ENCODE peak calls at places on chromosomes 3 and 15, in six cellular contexts. One of them, this sample, is unnamed.

GRCh38 chr3:184710870-184711365 is 946 bp downstream of the MAGEF1 start:
- ATAC-seq in GM12878: peak
- ATAC-seq in lower lobe of right lung: peak
- ATAC-seq in Panc1: no peak
- ATAC-seq in activated T-cell treated with anti-CD3 and anti-CD28 coated beads, Interleukin-2, amount 50 U/mL, for 4 hours: peak
- ATAC-seq in right cardiac atrium: no peak
- ATAC-seq in this sample: peak

GRCh38 chr3:87437765-87438164 is 161.4 kb upstream of the POU1F1 start:
- ATAC-seq in GM12878: no peak
- ATAC-seq in right cardiac atrium: no peak
- ATAC-seq in activated T-cell treated with anti-CD3 and anti-CD28 coated beads, Interleukin-2, amount 50 U/mL, for 4 hours: peak
- ATAC-seq in Panc1: peak
- ATAC-seq in lower lobe of right lung: no peak
- ATAC-seq in this sample: peak

GRCh38 chr3:72651498-72651897 is 196.7 kb downstream of the SHQ1 start:
- ATAC-seq in GM12878: no peak
- ATAC-seq in activated T-cell treated with anti-CD3 and anti-CD28 coated beads, Interleukin-2, amount 50 U/mL, for 4 hours: no peak
- ATAC-seq in Panc1: no peak
- ATAC-seq in lower lobe of right lung: no peak
- ATAC-seq in right cardiac atrium: no peak
- ATAC-seq in this sample: no peak

GRCh38 chr3:127734754-127735473 is 62.2 kb downstream of the ABTB1 start:
- ATAC-seq in activated T-cell treated with anti-CD3 and anti-CD28 coated beads, Interleukin-2, amount 50 U/mL, for 4 hours: no peak
- ATAC-seq in lower lobe of right lung: peak
- ATAC-seq in right cardiac atrium: peak
- ATAC-seq in GM12878: peak
- ATAC-seq in Panc1: peak
- ATAC-seq in this sample: no peak

GRCh38 chr3:40920041-40920440 is 279.3 kb upstream of the CTNNB1 start:
- ATAC-seq in GM12878: peak
- ATAC-seq in right cardiac atrium: no peak
- ATAC-seq in lower lobe of right lung: no peak
- ATAC-seq in Panc1: no peak
- ATAC-seq in activated T-cell treated with anti-CD3 and anti-CD28 coated beads, Interleukin-2, amount 50 U/mL, for 4 hours: no peak
- ATAC-seq in this sample: peak

GRCh38 chr3:115562636-115563267 is 60.6 kb upstream of the GAP43 start:
- ATAC-seq in lower lobe of right lung: no peak
- ATAC-seq in right cardiac atrium: no peak
- ATAC-seq in GM12878: no peak
- ATAC-seq in Panc1: no peak
- ATAC-seq in activated T-cell treated with anti-CD3 and anti-CD28 coated beads, Interleukin-2, amount 50 U/mL, for 4 hours: peak
- ATAC-seq in this sample: peak

GRCh38 chr3:101829066-101829830 is 20.1 kb upstream of the NFKBIZ start:
- ATAC-seq in right cardiac atrium: peak
- ATAC-seq in lower lobe of right lung: peak
- ATAC-seq in Panc1: peak
- ATAC-seq in activated T-cell treated with anti-CD3 and anti-CD28 coated beads, Interleukin-2, amount 50 U/mL, for 4 hours: peak
- ATAC-seq in GM12878: peak
- ATAC-seq in this sample: peak

GRCh38 chr3:20916966-20917606 is 731.1 kb upstream of the SGO1 start:
- ATAC-seq in lower lobe of right lung: no peak
- ATAC-seq in right cardiac atrium: no peak
- ATAC-seq in activated T-cell treated with anti-CD3 and anti-CD28 coated beads, Interleukin-2, amount 50 U/mL, for 4 hours: no peak
- ATAC-seq in Panc1: no peak
- ATAC-seq in GM12878: no peak
- ATAC-seq in this sample: no peak

GRCh38 chr3:122535964-122536363 is 21.2 kb upstream of the KPNA1 start:
- ATAC-seq in activated T-cell treated with anti-CD3 and anti-CD28 coated beads, Interleukin-2, amount 50 U/mL, for 4 hours: no peak
- ATAC-seq in GM12878: no peak
- ATAC-seq in Panc1: no peak
- ATAC-seq in lower lobe of right lung: no peak
- ATAC-seq in right cardiac atrium: no peak
- ATAC-seq in this sample: no peak

GRCh38 chr15:80620931-80621330 is 74.2 kb upstream of the ABHD17C start:
- ATAC-seq in right cardiac atrium: no peak
- ATAC-seq in Panc1: no peak
- ATAC-seq in lower lobe of right lung: no peak
- ATAC-seq in activated T-cell treated with anti-CD3 and anti-CD28 coated beads, Interleukin-2, amount 50 U/mL, for 4 hours: no peak
- ATAC-seq in GM12878: no peak
- ATAC-seq in this sample: no peak

GRCh38 chr3:4564928-4565586 is 71.9 kb downstream of the ITPR1 start:
- ATAC-seq in Panc1: no peak
- ATAC-seq in activated T-cell treated with anti-CD3 and anti-CD28 coated beads, Interleukin-2, amount 50 U/mL, for 4 hours: no peak
- ATAC-seq in right cardiac atrium: no peak
- ATAC-seq in lower lobe of right lung: no peak
- ATAC-seq in GM12878: no peak
- ATAC-seq in this sample: no peak

GRCh38 chr15:70494861-70495571 is 268.3 kb downstream of the UACA start:
- ATAC-seq in lower lobe of right lung: no peak
- ATAC-seq in right cardiac atrium: no peak
- ATAC-seq in GM12878: no peak
- ATAC-seq in activated T-cell treated with anti-CD3 and anti-CD28 coated beads, Interleukin-2, amount 50 U/mL, for 4 hours: peak
- ATAC-seq in Panc1: peak
- ATAC-seq in this sample: peak

GRCh38 chr15:85554852-85555521 is 174.6 kb downstream of the AKAP13 start:
- ATAC-seq in GM12878: peak
- ATAC-seq in lower lobe of right lung: peak
- ATAC-seq in Panc1: no peak
- ATAC-seq in activated T-cell treated with anti-CD3 and anti-CD28 coated beads, Interleukin-2, amount 50 U/mL, for 4 hours: no peak
- ATAC-seq in right cardiac atrium: no peak
- ATAC-seq in this sample: no peak

GRCh38 chr15:32107477-32108080 is 77.3 kb downstream of the CHRNA7 start:
- ATAC-seq in GM12878: no peak
- ATAC-seq in right cardiac atrium: no peak
- ATAC-seq in activated T-cell treated with anti-CD3 and anti-CD28 coated beads, Interleukin-2, amount 50 U/mL, for 4 hours: no peak
- ATAC-seq in lower lobe of right lung: no peak
- ATAC-seq in Panc1: no peak
- ATAC-seq in this sample: no peak

GRCh38 chr3:100992086-100993033 is 861 bp downstream of the ABI3BP start:
- ATAC-seq in right cardiac atrium: peak
- ATAC-seq in lower lobe of right lung: peak
- ATAC-seq in activated T-cell treated with anti-CD3 and anti-CD28 coated beads, Interleukin-2, amount 50 U/mL, for 4 hours: no peak
- ATAC-seq in Panc1: no peak
- ATAC-seq in GM12878: no peak
- ATAC-seq in this sample: no peak

GRCh38 chr3:73451276-73451973 is 173.3 kb downstream of the PDZRN3 start:
- ATAC-seq in lower lobe of right lung: no peak
- ATAC-seq in activated T-cell treated with anti-CD3 and anti-CD28 coated beads, Interleukin-2, amount 50 U/mL, for 4 hours: no peak
- ATAC-seq in GM12878: peak
- ATAC-seq in right cardiac atrium: no peak
- ATAC-seq in Panc1: no peak
- ATAC-seq in this sample: no peak

GRCh38 chr3:111700054-111700453 is 104.9 kb upstream of the ZBED2 start:
- ATAC-seq in activated T-cell treated with anti-CD3 and anti-CD28 coated beads, Interleukin-2, amount 50 U/mL, for 4 hours: peak
- ATAC-seq in Panc1: no peak
- ATAC-seq in right cardiac atrium: no peak
- ATAC-seq in lower lobe of right lung: no peak
- ATAC-seq in GM12878: peak
- ATAC-seq in this sample: peak

GRCh38 chr15:25789206-25789605 is 73.9 kb downstream of the ATP10A start:
- ATAC-seq in lower lobe of right lung: no peak
- ATAC-seq in right cardiac atrium: peak
- ATAC-seq in activated T-cell treated with anti-CD3 and anti-CD28 coated beads, Interleukin-2, amount 50 U/mL, for 4 hours: no peak
- ATAC-seq in Panc1: no peak
- ATAC-seq in GM12878: no peak
- ATAC-seq in this sample: no peak

GRCh38 chr3:154552338-154552737 is 122.3 kb upstream of the GPR149 start:
- ATAC-seq in right cardiac atrium: no peak
- ATAC-seq in GM12878: peak
- ATAC-seq in Panc1: no peak
- ATAC-seq in activated T-cell treated with anti-CD3 and anti-CD28 coated beads, Interleukin-2, amount 50 U/mL, for 4 hours: no peak
- ATAC-seq in lower lobe of right lung: no peak
- ATAC-seq in this sample: no peak

GRCh38 chr3:169676925-169677537 is 13.5 kb upstream of the MECOM start:
- ATAC-seq in Panc1: no peak
- ATAC-seq in activated T-cell treated with anti-CD3 and anti-CD28 coated beads, Interleukin-2, amount 50 U/mL, for 4 hours: no peak
- ATAC-seq in GM12878: no peak
- ATAC-seq in right cardiac atrium: no peak
- ATAC-seq in lower lobe of right lung: no peak
- ATAC-seq in this sample: no peak

GRCh38 chr15:80251505-80252280 is at the start of gene CTXND1:
- ATAC-seq in right cardiac atrium: peak
- ATAC-seq in GM12878: no peak
- ATAC-seq in Panc1: peak
- ATAC-seq in lower lobe of right lung: peak
- ATAC-seq in activated T-cell treated with anti-CD3 and anti-CD28 coated beads, Interleukin-2, amount 50 U/mL, for 4 hours: peak
- ATAC-seq in this sample: no peak

GRCh38 chr3:87318609-87319008 is 42.2 kb upstream of the POU1F1 start:
- ATAC-seq in GM12878: no peak
- ATAC-seq in lower lobe of right lung: no peak
- ATAC-seq in activated T-cell treated with anti-CD3 and anti-CD28 coated beads, Interleukin-2, amount 50 U/mL, for 4 hours: no peak
- ATAC-seq in right cardiac atrium: no peak
- ATAC-seq in Panc1: no peak
- ATAC-seq in this sample: no peak

GRCh38 chr3:170130532-170130931 is 51.0 kb downstream of the PHC3 start:
- ATAC-seq in Panc1: no peak
- ATAC-seq in right cardiac atrium: no peak
- ATAC-seq in GM12878: no peak
- ATAC-seq in activated T-cell treated with anti-CD3 and anti-CD28 coated beads, Interleukin-2, amount 50 U/mL, for 4 hours: no peak
- ATAC-seq in lower lobe of right lung: no peak
- ATAC-seq in this sample: no peak

GRCh38 chr3:24042879-24043567 is 97.9 kb downstream of the NR1D2 start:
- ATAC-seq in Panc1: no peak
- ATAC-seq in GM12878: no peak
- ATAC-seq in lower lobe of right lung: peak
- ATAC-seq in right cardiac atrium: peak
- ATAC-seq in activated T-cell treated with anti-CD3 and anti-CD28 coated beads, Interleukin-2, amount 50 U/mL, for 4 hours: no peak
- ATAC-seq in this sample: no peak

GRCh38 chr3:127443581-127444375 is 146.8 kb downstream of the TPRA1 start:
- ATAC-seq in right cardiac atrium: no peak
- ATAC-seq in activated T-cell treated with anti-CD3 and anti-CD28 coated beads, Interleukin-2, amount 50 U/mL, for 4 hours: no peak
- ATAC-seq in lower lobe of right lung: no peak
- ATAC-seq in GM12878: no peak
- ATAC-seq in Panc1: peak
- ATAC-seq in this sample: no peak

GRCh38 chr3:178562143-178562868 is 26.1 kb downstream of the KCNMB2 start:
- ATAC-seq in GM12878: no peak
- ATAC-seq in lower lobe of right lung: no peak
- ATAC-seq in right cardiac atrium: peak
- ATAC-seq in activated T-cell treated with anti-CD3 and anti-CD28 coated beads, Interleukin-2, amount 50 U/mL, for 4 hours: no peak
- ATAC-seq in Panc1: no peak
- ATAC-seq in this sample: no peak

GRCh38 chr3:197203714-197204146 is 94.7 kb downstream of the DLG1 start:
- ATAC-seq in Panc1: no peak
- ATAC-seq in activated T-cell treated with anti-CD3 and anti-CD28 coated beads, Interleukin-2, amount 50 U/mL, for 4 hours: no peak
- ATAC-seq in right cardiac atrium: no peak
- ATAC-seq in GM12878: peak
- ATAC-seq in lower lobe of right lung: no peak
- ATAC-seq in this sample: no peak

GRCh38 chr3:96331341-96331740 is 483.1 kb upstream of the EPHA6 start:
- ATAC-seq in GM12878: peak
- ATAC-seq in activated T-cell treated with anti-CD3 and anti-CD28 coated beads, Interleukin-2, amount 50 U/mL, for 4 hours: no peak
- ATAC-seq in right cardiac atrium: no peak
- ATAC-seq in Panc1: no peak
- ATAC-seq in lower lobe of right lung: no peak
- ATAC-seq in this sample: no peak

GRCh38 chr3:69869643-69870042 is 129.9 kb upstream of the SAMMSON start:
- ATAC-seq in right cardiac atrium: no peak
- ATAC-seq in GM12878: no peak
- ATAC-seq in Panc1: no peak
- ATAC-seq in lower lobe of right lung: no peak
- ATAC-seq in activated T-cell treated with anti-CD3 and anti-CD28 coated beads, Interleukin-2, amount 50 U/mL, for 4 hours: no peak
- ATAC-seq in this sample: no peak

GRCh38 chr15:100713163-100713867 is 110.9 kb downstream of the ASB7 start:
- ATAC-seq in activated T-cell treated with anti-CD3 and anti-CD28 coated beads, Interleukin-2, amount 50 U/mL, for 4 hours: no peak
- ATAC-seq in Panc1: peak
- ATAC-seq in lower lobe of right lung: peak
- ATAC-seq in right cardiac atrium: peak
- ATAC-seq in GM12878: no peak
- ATAC-seq in this sample: no peak

GRCh38 chr3:9499455-9500107 is 54.0 kb downstream of the LHFPL4 start:
- ATAC-seq in lower lobe of right lung: no peak
- ATAC-seq in right cardiac atrium: no peak
- ATAC-seq in GM12878: no peak
- ATAC-seq in activated T-cell treated with anti-CD3 and anti-CD28 coated beads, Interleukin-2, amount 50 U/mL, for 4 hours: no peak
- ATAC-seq in Panc1: no peak
- ATAC-seq in this sample: no peak

GRCh38 chr15:39304201-39304841 is 276.6 kb upstream of the THBS1 start:
- ATAC-seq in Panc1: no peak
- ATAC-seq in right cardiac atrium: no peak
- ATAC-seq in lower lobe of right lung: no peak
- ATAC-seq in activated T-cell treated with anti-CD3 and anti-CD28 coated beads, Interleukin-2, amount 50 U/mL, for 4 hours: no peak
- ATAC-seq in GM12878: no peak
- ATAC-seq in this sample: no peak

GRCh38 chr3:43155464-43156121 is 49.7 kb upstream of the POMGNT2 start:
- ATAC-seq in activated T-cell treated with anti-CD3 and anti-CD28 coated beads, Interleukin-2, amount 50 U/mL, for 4 hours: no peak
- ATAC-seq in right cardiac atrium: peak
- ATAC-seq in lower lobe of right lung: peak
- ATAC-seq in Panc1: peak
- ATAC-seq in GM12878: no peak
- ATAC-seq in this sample: no peak

GRCh38 chr15:29887719-29888118 is 65.5 kb upstream of the TJP1 start:
- ATAC-seq in GM12878: no peak
- ATAC-seq in activated T-cell treated with anti-CD3 and anti-CD28 coated beads, Interleukin-2, amount 50 U/mL, for 4 hours: no peak
- ATAC-seq in lower lobe of right lung: no peak
- ATAC-seq in Panc1: no peak
- ATAC-seq in right cardiac atrium: no peak
- ATAC-seq in this sample: no peak

GRCh38 chr3:111605016-111605415 is 9.9 kb upstream of the ZBED2 start:
- ATAC-seq in right cardiac atrium: no peak
- ATAC-seq in Panc1: no peak
- ATAC-seq in lower lobe of right lung: no peak
- ATAC-seq in GM12878: no peak
- ATAC-seq in activated T-cell treated with anti-CD3 and anti-CD28 coated beads, Interleukin-2, amount 50 U/mL, for 4 hours: peak
- ATAC-seq in this sample: peak

GRCh38 chr3:37770938-37771918 is 90.5 kb upstream of the CTDSPL start:
- ATAC-seq in Panc1: no peak
- ATAC-seq in GM12878: no peak
- ATAC-seq in right cardiac atrium: peak
- ATAC-seq in lower lobe of right lung: peak
- ATAC-seq in activated T-cell treated with anti-CD3 and anti-CD28 coated beads, Interleukin-2, amount 50 U/mL, for 4 hours: no peak
- ATAC-seq in this sample: no peak

GRCh38 chr3:46124216-46125143 is 83.6 kb downstream of the CCR1 start:
- ATAC-seq in lower lobe of right lung: peak
- ATAC-seq in GM12878: no peak
- ATAC-seq in Panc1: no peak
- ATAC-seq in right cardiac atrium: peak
- ATAC-seq in activated T-cell treated with anti-CD3 and anti-CD28 coated beads, Interleukin-2, amount 50 U/mL, for 4 hours: no peak
- ATAC-seq in this sample: no peak